ENCODE peak calls at places on chromosome 10, in six cellular contexts. S is neural crest cell; P is activated CD8-positive, alpha-beta memory T cell treated with anti-CD3 and anti-CD28 coated beads for 24 hours; E is GM03348; Q is Ammon's horn; J is lower leg skin. A is an unnamed sample.

GRCh38 chr10:5561704-5562645 is 37.2 kb downstream of the CALML3 start:
- DNase-seq in S (no peak), P (no peak), E (no peak), Q (no peak), J (no peak), A (no peak)

GRCh38 chr10:26566525-26567348 is 128.6 kb downstream of the APBB1IP start:
- DNase-seq in S (peak; percentile 12), P (no peak), E (peak; percentile 23), Q (no peak), J (no peak), A (no peak)

GRCh38 chr10:119191881-119192280 is 13.3 kb upstream of the PRDX3 start:
- DNase-seq in S (no peak), P (no peak), E (no peak), Q (no peak), J (no peak), A (no peak)

GRCh38 chr10:17993361-17993760 is 41.6 kb downstream of the SLC39A12 start:
- DNase-seq in S (no peak), P (no peak), E (no peak), Q (no peak), J (no peak), A (no peak)

GRCh38 chr10:3803884-3804741 is 19.1 kb upstream of the KLF6 start:
- DNase-seq in S (no peak), P (peak; percentile 80), E (no peak), Q (peak; percentile 47), J (no peak), A (peak; percentile 86)

GRCh38 chr10:124045794-124046355 is 47.5 kb downstream of the CHST15 start:
- DNase-seq in S (no peak), P (no peak), E (no peak), Q (no peak), J (no peak), A (no peak)

GRCh38 chr10:33145451-33146188 is 187.6 kb upstream of the ITGB1 start:
- DNase-seq in S (peak; percentile 16), P (no peak), E (no peak), Q (peak; percentile 65), J (no peak), A (no peak)

GRCh38 chr10:124717911-124718734 is 26.1 kb downstream of the FAM53B start:
- DNase-seq in S (no peak), P (peak; percentile 88), E (no peak), Q (peak; percentile 76), J (no peak), A (no peak)

GRCh38 chr10:43233601-43234430 is 33.0 kb downstream of the RASGEF1A start:
- DNase-seq in S (no peak), P (peak; percentile 50), E (no peak), Q (no peak), J (no peak), A (no peak)

GRCh38 chr10:116268976-116269375 is 4.0 kb downstream of the GFRA1 start:
- DNase-seq in S (no peak), P (no peak), E (peak; percentile 7), Q (no peak), J (no peak), A (no peak)

GRCh38 chr10:45515630-45516029 is 141.6 kb downstream of the ALOX5 start:
- DNase-seq in S (no peak), P (no peak), E (no peak), Q (no peak), J (no peak), A (no peak)

GRCh38 chr10:11602919-11603523 is 8.4 kb downstream of the USP6NL start:
- DNase-seq in S (no peak), P (no peak), E (no peak), Q (no peak), J (no peak), A (no peak)

GRCh38 chr10:47253651-47254375 is 46.2 kb upstream of the GDF10 start:
- DNase-seq in S (no peak), P (peak; percentile 53), E (peak; percentile 84), Q (peak; percentile 13), J (no peak), A (no peak)

GRCh38 chr10:103281753-103282152 is 4.8 kb downstream of the INA start:
- DNase-seq in S (peak; percentile 50), P (no peak), E (no peak), Q (peak; percentile 61), J (no peak), A (no peak)

GRCh38 chr10:124200011-124200410 is 106.6 kb upstream of the CHST15 start:
- DNase-seq in S (no peak), P (no peak), E (no peak), Q (no peak), J (no peak), A (no peak)

GRCh38 chr10:45551387-45551786 is 121.2 kb downstream of the ZFAND4 start:
- DNase-seq in S (no peak), P (no peak), E (no peak), Q (no peak), J (no peak), A (no peak)

GRCh38 chr10:33277135-33277536 is 57.3 kb downstream of the NRP1 start:
- DNase-seq in S (no peak), P (no peak), E (peak; percentile 37), Q (peak; percentile 46), J (peak; percentile 49), A (no peak)

GRCh38 chr10:93451244-93451947 is 30.7 kb downstream of the MYOF start:
- DNase-seq in S (no peak), P (no peak), E (no peak), Q (no peak), J (no peak), A (no peak)

GRCh38 chr10:7374795-7375194 is 36.0 kb downstream of the SFMBT2 start:
- DNase-seq in S (no peak), P (peak; percentile 17), E (no peak), Q (no peak), J (no peak), A (no peak)

GRCh38 chr10:48658243-48658888 is 26.3 kb upstream of the WDFY4 start:
- DNase-seq in S (peak; percentile 80), P (peak; percentile 80), E (peak; percentile 77), Q (peak; percentile 83), J (peak; percentile 54), A (peak; percentile 92)

GRCh38 chr10:93488956-93489528 is 6.9 kb upstream of the MYOF start:
- DNase-seq in S (no peak), P (no peak), E (no peak), Q (no peak), J (no peak), A (no peak)

GRCh38 chr10:132885451-132886210 is 56.7 kb downstream of the CFAP46 start:
- DNase-seq in S (no peak), P (no peak), E (no peak), Q (no peak), J (no peak), A (no peak)

GRCh38 chr10:88091490-88092061 is 228.2 kb downstream of the PTEN start:
- DNase-seq in S (no peak), P (peak; percentile 80), E (no peak), Q (no peak), J (peak; percentile 61), A (no peak)

GRCh38 chr10:77773631-77774426 is 136.2 kb upstream of the KCNMA1 start:
- DNase-seq in S (no peak), P (peak; percentile 13), E (no peak), Q (no peak), J (no peak), A (peak; percentile 55)

GRCh38 chr10:6748981-6749630 is 169.0 kb upstream of the PRKCQ start:
- DNase-seq in S (no peak), P (no peak), E (peak; percentile 60), Q (no peak), J (no peak), A (no peak)

GRCh38 chr10:122347162-122347561 is 27.3 kb upstream of the PLEKHA1 start:
- DNase-seq in S (no peak), P (no peak), E (no peak), Q (no peak), J (no peak), A (no peak)

GRCh38 chr10:132114953-132115520 is 49.3 kb downstream of the JAKMIP3 start:
- DNase-seq in S (no peak), P (no peak), E (no peak), Q (no peak), J (no peak), A (no peak)

GRCh38 chr10:123553810-123554430 is 112.2 kb upstream of the GPR26 start:
- DNase-seq in S (no peak), P (no peak), E (no peak), Q (no peak), J (no peak), A (no peak)

GRCh38 chr10:71638577-71639411 is 80.8 kb downstream of the C10orf105 start:
- DNase-seq in S (no peak), P (no peak), E (no peak), Q (no peak), J (no peak), A (no peak)

GRCh38 chr10:11403116-11403515 is 208.3 kb downstream of the USP6NL start:
- DNase-seq in S (no peak), P (peak; percentile 71), E (no peak), Q (no peak), J (no peak), A (no peak)

GRCh38 chr10:62689712-62690111 is 114.8 kb upstream of the ADO start:
- DNase-seq in S (no peak), P (no peak), E (no peak), Q (no peak), J (no peak), A (no peak)

GRCh38 chr10:3525832-3526449 is 259.1 kb downstream of the KLF6 start:
- DNase-seq in S (no peak), P (no peak), E (peak; percentile 93), Q (peak; percentile 43), J (peak; percentile 68), A (no peak)

GRCh38 chr10:44706745-44707144 is 204.4 kb upstream of the TMEM72 start:
- DNase-seq in S (no peak), P (no peak), E (peak; percentile 86), Q (peak; percentile 20), J (no peak), A (no peak)

A was measured in esophagus muscularis mucosa.